ENCODE peak calls at places on chromosome 21, in nine cellular contexts. One of them, this sample, is unnamed.

GRCh38 chr21:38905751-38906150 is 100.0 kb downstream of the ETS2 start:
- DNase-seq in GM18507: no peak
- DNase-seq in choroid plexus epithelial cell: no peak
- DNase-seq in AG09309: no peak
- DNase-seq in kidney glomerular epithelial cell: no peak
- DNase-seq in A549: no peak
- DNase-seq in stimulated activated CD4-positive, alpha-beta T cell treated with anti-CD3 and anti-CD28 coated beads, Interleukin-2, amount 100 ng/mL, for 48 hours: no peak
- DNase-seq in omental fat pad: no peak
- DNase-seq in NCI-H1105: no peak
- DNase-seq in this sample: no peak

GRCh38 chr21:26140185-26140584 is 30.4 kb downstream of the APP start:
- DNase-seq in GM18507: no peak
- DNase-seq in choroid plexus epithelial cell: peak
- DNase-seq in AG09309: peak
- DNase-seq in kidney glomerular epithelial cell: peak
- DNase-seq in A549: peak
- DNase-seq in stimulated activated CD4-positive, alpha-beta T cell treated with anti-CD3 and anti-CD28 coated beads, Interleukin-2, amount 100 ng/mL, for 48 hours: no peak
- DNase-seq in omental fat pad: no peak
- DNase-seq in NCI-H1105: no peak
- DNase-seq in this sample: peak

GRCh38 chr21:18384771-18385170 is 18.8 kb downstream of the TMPRSS15 start:
- DNase-seq in GM18507: no peak
- DNase-seq in choroid plexus epithelial cell: peak
- DNase-seq in AG09309: no peak
- DNase-seq in kidney glomerular epithelial cell: peak
- DNase-seq in A549: no peak
- DNase-seq in stimulated activated CD4-positive, alpha-beta T cell treated with anti-CD3 and anti-CD28 coated beads, Interleukin-2, amount 100 ng/mL, for 48 hours: no peak
- DNase-seq in omental fat pad: no peak
- DNase-seq in NCI-H1105: peak
- DNase-seq in this sample: peak

GRCh38 chr21:43764576-43765495 is 11.3 kb downstream of the CSTB start:
- DNase-seq in GM18507: no peak
- DNase-seq in choroid plexus epithelial cell: peak
- DNase-seq in AG09309: no peak
- DNase-seq in kidney glomerular epithelial cell: no peak
- DNase-seq in A549: no peak
- DNase-seq in stimulated activated CD4-positive, alpha-beta T cell treated with anti-CD3 and anti-CD28 coated beads, Interleukin-2, amount 100 ng/mL, for 48 hours: no peak
- DNase-seq in omental fat pad: no peak
- DNase-seq in NCI-H1105: no peak
- DNase-seq in this sample: no peak

GRCh38 chr21:46068516-46069079 is 29.3 kb upstream of the COL6A2 start:
- DNase-seq in GM18507: no peak
- DNase-seq in choroid plexus epithelial cell: no peak
- DNase-seq in AG09309: no peak
- DNase-seq in kidney glomerular epithelial cell: no peak
- DNase-seq in A549: no peak
- DNase-seq in stimulated activated CD4-positive, alpha-beta T cell treated with anti-CD3 and anti-CD28 coated beads, Interleukin-2, amount 100 ng/mL, for 48 hours: no peak
- DNase-seq in omental fat pad: no peak
- DNase-seq in NCI-H1105: no peak
- DNase-seq in this sample: no peak

GRCh38 chr21:40620386-40621145 is 226.4 kb downstream of the DSCAM start:
- DNase-seq in GM18507: no peak
- DNase-seq in choroid plexus epithelial cell: no peak
- DNase-seq in AG09309: no peak
- DNase-seq in kidney glomerular epithelial cell: no peak
- DNase-seq in A549: no peak
- DNase-seq in stimulated activated CD4-positive, alpha-beta T cell treated with anti-CD3 and anti-CD28 coated beads, Interleukin-2, amount 100 ng/mL, for 48 hours: no peak
- DNase-seq in omental fat pad: no peak
- DNase-seq in NCI-H1105: no peak
- DNase-seq in this sample: no peak

GRCh38 chr21:33125981-33126380 is 56.0 kb downstream of the OLIG1 start:
- DNase-seq in GM18507: no peak
- DNase-seq in choroid plexus epithelial cell: no peak
- DNase-seq in AG09309: no peak
- DNase-seq in kidney glomerular epithelial cell: no peak
- DNase-seq in A549: no peak
- DNase-seq in stimulated activated CD4-positive, alpha-beta T cell treated with anti-CD3 and anti-CD28 coated beads, Interleukin-2, amount 100 ng/mL, for 48 hours: no peak
- DNase-seq in omental fat pad: no peak
- DNase-seq in NCI-H1105: no peak
- DNase-seq in this sample: no peak

GRCh38 chr21:46424062-46424591 is 34.6 kb upstream of the DIP2A start:
- DNase-seq in GM18507: no peak
- DNase-seq in choroid plexus epithelial cell: no peak
- DNase-seq in AG09309: no peak
- DNase-seq in kidney glomerular epithelial cell: no peak
- DNase-seq in A549: no peak
- DNase-seq in stimulated activated CD4-positive, alpha-beta T cell treated with anti-CD3 and anti-CD28 coated beads, Interleukin-2, amount 100 ng/mL, for 48 hours: no peak
- DNase-seq in omental fat pad: no peak
- DNase-seq in NCI-H1105: no peak
- DNase-seq in this sample: no peak

GRCh38 chr21:38439336-38439900 is 58.9 kb downstream of the ERG start:
- DNase-seq in GM18507: no peak
- DNase-seq in choroid plexus epithelial cell: no peak
- DNase-seq in AG09309: no peak
- DNase-seq in kidney glomerular epithelial cell: peak
- DNase-seq in A549: no peak
- DNase-seq in stimulated activated CD4-positive, alpha-beta T cell treated with anti-CD3 and anti-CD28 coated beads, Interleukin-2, amount 100 ng/mL, for 48 hours: no peak
- DNase-seq in omental fat pad: no peak
- DNase-seq in NCI-H1105: no peak
- DNase-seq in this sample: no peak

GRCh38 chr21:44931137-44931500 is 8.7 kb upstream of the SLX9 start:
- DNase-seq in GM18507: peak
- DNase-seq in choroid plexus epithelial cell: peak
- DNase-seq in AG09309: no peak
- DNase-seq in kidney glomerular epithelial cell: no peak
- DNase-seq in A549: no peak
- DNase-seq in stimulated activated CD4-positive, alpha-beta T cell treated with anti-CD3 and anti-CD28 coated beads, Interleukin-2, amount 100 ng/mL, for 48 hours: no peak
- DNase-seq in omental fat pad: no peak
- DNase-seq in NCI-H1105: no peak
- DNase-seq in this sample: no peak

GRCh38 chr21:42631142-42631541 is 22.3 kb upstream of the PDE9A start:
- DNase-seq in GM18507: no peak
- DNase-seq in choroid plexus epithelial cell: no peak
- DNase-seq in AG09309: no peak
- DNase-seq in kidney glomerular epithelial cell: no peak
- DNase-seq in A549: no peak
- DNase-seq in stimulated activated CD4-positive, alpha-beta T cell treated with anti-CD3 and anti-CD28 coated beads, Interleukin-2, amount 100 ng/mL, for 48 hours: no peak
- DNase-seq in omental fat pad: no peak
- DNase-seq in NCI-H1105: no peak
- DNase-seq in this sample: no peak

GRCh38 chr21:44713846-44714245 is 2.5 kb upstream of the TSPEAR start:
- DNase-seq in GM18507: no peak
- DNase-seq in choroid plexus epithelial cell: no peak
- DNase-seq in AG09309: no peak
- DNase-seq in kidney glomerular epithelial cell: no peak
- DNase-seq in A549: no peak
- DNase-seq in stimulated activated CD4-positive, alpha-beta T cell treated with anti-CD3 and anti-CD28 coated beads, Interleukin-2, amount 100 ng/mL, for 48 hours: no peak
- DNase-seq in omental fat pad: no peak
- DNase-seq in NCI-H1105: no peak
- DNase-seq in this sample: no peak

GRCh38 chr21:21232320-21232719 is 234.1 kb downstream of the NCAM2 start:
- DNase-seq in GM18507: no peak
- DNase-seq in choroid plexus epithelial cell: peak
- DNase-seq in AG09309: no peak
- DNase-seq in kidney glomerular epithelial cell: peak
- DNase-seq in A549: no peak
- DNase-seq in stimulated activated CD4-positive, alpha-beta T cell treated with anti-CD3 and anti-CD28 coated beads, Interleukin-2, amount 100 ng/mL, for 48 hours: no peak
- DNase-seq in omental fat pad: no peak
- DNase-seq in NCI-H1105: peak
- DNase-seq in this sample: peak

GRCh38 chr21:27796106-27796505 is 829.2 kb upstream of the ADAMTS5 start:
- DNase-seq in GM18507: no peak
- DNase-seq in choroid plexus epithelial cell: no peak
- DNase-seq in AG09309: no peak
- DNase-seq in kidney glomerular epithelial cell: no peak
- DNase-seq in A549: no peak
- DNase-seq in stimulated activated CD4-positive, alpha-beta T cell treated with anti-CD3 and anti-CD28 coated beads, Interleukin-2, amount 100 ng/mL, for 48 hours: no peak
- DNase-seq in omental fat pad: no peak
- DNase-seq in NCI-H1105: no peak
- DNase-seq in this sample: no peak

GRCh38 chr21:35400233-35400939 is 351.3 kb upstream of the RUNX1 start:
- DNase-seq in GM18507: peak
- DNase-seq in choroid plexus epithelial cell: peak
- DNase-seq in AG09309: no peak
- DNase-seq in kidney glomerular epithelial cell: peak
- DNase-seq in A549: peak
- DNase-seq in stimulated activated CD4-positive, alpha-beta T cell treated with anti-CD3 and anti-CD28 coated beads, Interleukin-2, amount 100 ng/mL, for 48 hours: no peak
- DNase-seq in omental fat pad: no peak
- DNase-seq in NCI-H1105: peak
- DNase-seq in this sample: peak

GRCh38 chr21:44790401-44790800 is 11.2 kb downstream of the UBE2G2 start:
- DNase-seq in GM18507: no peak
- DNase-seq in choroid plexus epithelial cell: no peak
- DNase-seq in AG09309: no peak
- DNase-seq in kidney glomerular epithelial cell: no peak
- DNase-seq in A549: no peak
- DNase-seq in stimulated activated CD4-positive, alpha-beta T cell treated with anti-CD3 and anti-CD28 coated beads, Interleukin-2, amount 100 ng/mL, for 48 hours: no peak
- DNase-seq in omental fat pad: no peak
- DNase-seq in NCI-H1105: no peak
- DNase-seq in this sample: no peak

GRCh38 chr21:31531967-31532366 is 127.5 kb upstream of the SOD1 start:
- DNase-seq in GM18507: no peak
- DNase-seq in choroid plexus epithelial cell: no peak
- DNase-seq in AG09309: no peak
- DNase-seq in kidney glomerular epithelial cell: no peak
- DNase-seq in A549: no peak
- DNase-seq in stimulated activated CD4-positive, alpha-beta T cell treated with anti-CD3 and anti-CD28 coated beads, Interleukin-2, amount 100 ng/mL, for 48 hours: no peak
- DNase-seq in omental fat pad: no peak
- DNase-seq in NCI-H1105: no peak
- DNase-seq in this sample: no peak

GRCh38 chr21:28938726-28939125 is 54.0 kb downstream of the LTN1 start:
- DNase-seq in GM18507: no peak
- DNase-seq in choroid plexus epithelial cell: no peak
- DNase-seq in AG09309: no peak
- DNase-seq in kidney glomerular epithelial cell: no peak
- DNase-seq in A549: no peak
- DNase-seq in stimulated activated CD4-positive, alpha-beta T cell treated with anti-CD3 and anti-CD28 coated beads, Interleukin-2, amount 100 ng/mL, for 48 hours: no peak
- DNase-seq in omental fat pad: no peak
- DNase-seq in NCI-H1105: no peak
- DNase-seq in this sample: no peak

GRCh38 chr21:26093094-26093493 is 77.5 kb downstream of the APP start:
- DNase-seq in GM18507: no peak
- DNase-seq in choroid plexus epithelial cell: no peak
- DNase-seq in AG09309: no peak
- DNase-seq in kidney glomerular epithelial cell: no peak
- DNase-seq in A549: no peak
- DNase-seq in stimulated activated CD4-positive, alpha-beta T cell treated with anti-CD3 and anti-CD28 coated beads, Interleukin-2, amount 100 ng/mL, for 48 hours: no peak
- DNase-seq in omental fat pad: no peak
- DNase-seq in NCI-H1105: no peak
- DNase-seq in this sample: peak

GRCh38 chr21:45262616-45263015 is 25.1 kb downstream of the POFUT2 start:
- DNase-seq in GM18507: no peak
- DNase-seq in choroid plexus epithelial cell: no peak
- DNase-seq in AG09309: no peak
- DNase-seq in kidney glomerular epithelial cell: no peak
- DNase-seq in A549: no peak
- DNase-seq in stimulated activated CD4-positive, alpha-beta T cell treated with anti-CD3 and anti-CD28 coated beads, Interleukin-2, amount 100 ng/mL, for 48 hours: no peak
- DNase-seq in omental fat pad: no peak
- DNase-seq in NCI-H1105: no peak
- DNase-seq in this sample: peak

GRCh38 chr21:42047821-42048613 is 23.1 kb upstream of the UMODL1 start:
- DNase-seq in GM18507: no peak
- DNase-seq in choroid plexus epithelial cell: peak
- DNase-seq in AG09309: peak
- DNase-seq in kidney glomerular epithelial cell: peak
- DNase-seq in A549: no peak
- DNase-seq in stimulated activated CD4-positive, alpha-beta T cell treated with anti-CD3 and anti-CD28 coated beads, Interleukin-2, amount 100 ng/mL, for 48 hours: no peak
- DNase-seq in omental fat pad: no peak
- DNase-seq in NCI-H1105: no peak
- DNase-seq in this sample: peak

GRCh38 chr21:36282568-36283230 is 37.3 kb upstream of the MORC3 start:
- DNase-seq in GM18507: no peak
- DNase-seq in choroid plexus epithelial cell: peak
- DNase-seq in AG09309: peak
- DNase-seq in kidney glomerular epithelial cell: no peak
- DNase-seq in A549: no peak
- DNase-seq in stimulated activated CD4-positive, alpha-beta T cell treated with anti-CD3 and anti-CD28 coated beads, Interleukin-2, amount 100 ng/mL, for 48 hours: no peak
- DNase-seq in omental fat pad: no peak
- DNase-seq in NCI-H1105: no peak
- DNase-seq in this sample: no peak

GRCh38 chr21:25790122-25790951 is 55.6 kb downstream of the GABPA start:
- DNase-seq in GM18507: no peak
- DNase-seq in choroid plexus epithelial cell: peak
- DNase-seq in AG09309: peak
- DNase-seq in kidney glomerular epithelial cell: peak
- DNase-seq in A549: peak
- DNase-seq in stimulated activated CD4-positive, alpha-beta T cell treated with anti-CD3 and anti-CD28 coated beads, Interleukin-2, amount 100 ng/mL, for 48 hours: no peak
- DNase-seq in omental fat pad: no peak
- DNase-seq in NCI-H1105: peak
- DNase-seq in this sample: peak

GRCh38 chr21:36891692-36892091 is 74.8 kb downstream of the HLCS start:
- DNase-seq in GM18507: no peak
- DNase-seq in choroid plexus epithelial cell: no peak
- DNase-seq in AG09309: peak
- DNase-seq in kidney glomerular epithelial cell: no peak
- DNase-seq in A549: no peak
- DNase-seq in stimulated activated CD4-positive, alpha-beta T cell treated with anti-CD3 and anti-CD28 coated beads, Interleukin-2, amount 100 ng/mL, for 48 hours: no peak
- DNase-seq in omental fat pad: no peak
- DNase-seq in NCI-H1105: no peak
- DNase-seq in this sample: no peak

GRCh38 chr21:18147678-18148077 is 97.0 kb upstream of the CHODL start:
- DNase-seq in GM18507: no peak
- DNase-seq in choroid plexus epithelial cell: peak
- DNase-seq in AG09309: no peak
- DNase-seq in kidney glomerular epithelial cell: no peak
- DNase-seq in A549: no peak
- DNase-seq in stimulated activated CD4-positive, alpha-beta T cell treated with anti-CD3 and anti-CD28 coated beads, Interleukin-2, amount 100 ng/mL, for 48 hours: no peak
- DNase-seq in omental fat pad: no peak
- DNase-seq in NCI-H1105: no peak
- DNase-seq in this sample: no peak

GRCh38 chr21:21605502-21605901 is 607.3 kb downstream of the NCAM2 start:
- DNase-seq in GM18507: no peak
- DNase-seq in choroid plexus epithelial cell: no peak
- DNase-seq in AG09309: no peak
- DNase-seq in kidney glomerular epithelial cell: no peak
- DNase-seq in A549: no peak
- DNase-seq in stimulated activated CD4-positive, alpha-beta T cell treated with anti-CD3 and anti-CD28 coated beads, Interleukin-2, amount 100 ng/mL, for 48 hours: no peak
- DNase-seq in omental fat pad: no peak
- DNase-seq in NCI-H1105: no peak
- DNase-seq in this sample: no peak

GRCh38 chr21:20970691-20971090 is 27.5 kb upstream of the NCAM2 start:
- DNase-seq in GM18507: no peak
- DNase-seq in choroid plexus epithelial cell: no peak
- DNase-seq in AG09309: no peak
- DNase-seq in kidney glomerular epithelial cell: no peak
- DNase-seq in A549: no peak
- DNase-seq in stimulated activated CD4-positive, alpha-beta T cell treated with anti-CD3 and anti-CD28 coated beads, Interleukin-2, amount 100 ng/mL, for 48 hours: no peak
- DNase-seq in omental fat pad: no peak
- DNase-seq in NCI-H1105: no peak
- DNase-seq in this sample: no peak

GRCh38 chr21:33817663-33818433 is 97.8 kb downstream of the ATP5PO start:
- DNase-seq in GM18507: no peak
- DNase-seq in choroid plexus epithelial cell: peak
- DNase-seq in AG09309: no peak
- DNase-seq in kidney glomerular epithelial cell: no peak
- DNase-seq in A549: no peak
- DNase-seq in stimulated activated CD4-positive, alpha-beta T cell treated with anti-CD3 and anti-CD28 coated beads, Interleukin-2, amount 100 ng/mL, for 48 hours: no peak
- DNase-seq in omental fat pad: no peak
- DNase-seq in NCI-H1105: peak
- DNase-seq in this sample: no peak

GRCh38 chr21:43919871-43920801 is 55.1 kb downstream of the AGPAT3 start:
- DNase-seq in GM18507: no peak
- DNase-seq in choroid plexus epithelial cell: no peak
- DNase-seq in AG09309: no peak
- DNase-seq in kidney glomerular epithelial cell: no peak
- DNase-seq in A549: no peak
- DNase-seq in stimulated activated CD4-positive, alpha-beta T cell treated with anti-CD3 and anti-CD28 coated beads, Interleukin-2, amount 100 ng/mL, for 48 hours: no peak
- DNase-seq in omental fat pad: no peak
- DNase-seq in NCI-H1105: no peak
- DNase-seq in this sample: no peak

GRCh38 chr21:25561668-25562641 is 45.3 kb downstream of the MRPL39 start:
- DNase-seq in GM18507: peak
- DNase-seq in choroid plexus epithelial cell: peak
- DNase-seq in AG09309: no peak
- DNase-seq in kidney glomerular epithelial cell: peak
- DNase-seq in A549: no peak
- DNase-seq in stimulated activated CD4-positive, alpha-beta T cell treated with anti-CD3 and anti-CD28 coated beads, Interleukin-2, amount 100 ng/mL, for 48 hours: peak
- DNase-seq in omental fat pad: no peak
- DNase-seq in NCI-H1105: peak
- DNase-seq in this sample: peak

GRCh38 chr21:45869121-45870007 is 112.2 kb upstream of the COL6A1 start:
- DNase-seq in GM18507: no peak
- DNase-seq in choroid plexus epithelial cell: peak
- DNase-seq in AG09309: peak
- DNase-seq in kidney glomerular epithelial cell: no peak
- DNase-seq in A549: no peak
- DNase-seq in stimulated activated CD4-positive, alpha-beta T cell treated with anti-CD3 and anti-CD28 coated beads, Interleukin-2, amount 100 ng/mL, for 48 hours: no peak
- DNase-seq in omental fat pad: no peak
- DNase-seq in NCI-H1105: no peak
- DNase-seq in this sample: no peak